ENCODE peak calls at places on chromosomes 6 and 20, in ten cellular contexts. M, H, C, Z, U, F, R, K, O and E are unnamed samples.
A peak's percentile ranks its signal among the peaks of the same experiment; 100 is the strongest.

GRCh38 chr6:3081965-3082364 is 13.7 kb downstream of the RIPK1 start:
- DNase-seq in M (no peak), H (no peak), C (no peak), Z (peak; percentile 10), U (no peak), F (no peak), R (no peak), K (peak; percentile 26), O (no peak), E (no peak)

GRCh38 chr6:80618953-80619352 is 512.5 kb downstream of the BCKDHB start:
- DNase-seq in M (no peak), H (no peak), C (no peak), Z (no peak), U (no peak), F (no peak), R (no peak), K (no peak), O (no peak), E (no peak)

GRCh38 chr20:54267510-54268003 is 59.7 kb downstream of the PFDN4 start:
- DNase-seq in M (no peak), H (no peak), C (no peak), Z (no peak), U (peak; percentile 16), F (no peak), R (no peak), K (no peak), O (no peak), E (peak; percentile 36)

GRCh38 chr6:27136978-27137814 is 110.3 kb upstream of the PRSS16 start:
- DNase-seq in M (no peak), H (no peak), C (no peak), Z (no peak), U (no peak), F (no peak), R (no peak), K (no peak), O (no peak), E (no peak)

GRCh38 chr6:35203680-35204079 is 10.1 kb upstream of the SCUBE3 start:
- DNase-seq in M (no peak), H (no peak), C (no peak), Z (no peak), U (no peak), F (no peak), R (no peak), K (no peak), O (no peak), E (no peak)

GRCh38 chr20:54219751-54220426 is 12.0 kb downstream of the PFDN4 start:
- DNase-seq in M (peak; percentile 16), H (no peak), C (no peak), Z (no peak), U (no peak), F (no peak), R (no peak), K (no peak), O (peak; percentile 56), E (no peak)

GRCh38 chr6:158793432-158793831 is 25.7 kb downstream of the EZR start:
- DNase-seq in M (peak; percentile 15), H (no peak), C (no peak), Z (no peak), U (no peak), F (no peak), R (no peak), K (no peak), O (peak; percentile 37), E (no peak)

GRCh38 chr6:73258721-73259120 is 4.3 kb downstream of the KHDC1 start:
- DNase-seq in M (no peak), H (no peak), C (no peak), Z (no peak), U (no peak), F (no peak), R (no peak), K (no peak), O (no peak), E (no peak)

GRCh38 chr6:138088307-138088744 is 18.9 kb downstream of the PERP start:
- DNase-seq in M (no peak), H (peak; percentile 69), C (no peak), Z (no peak), U (peak; percentile 28), F (no peak), R (no peak), K (peak; percentile 75), O (peak; percentile 63), E (peak; percentile 84)

DNA sequence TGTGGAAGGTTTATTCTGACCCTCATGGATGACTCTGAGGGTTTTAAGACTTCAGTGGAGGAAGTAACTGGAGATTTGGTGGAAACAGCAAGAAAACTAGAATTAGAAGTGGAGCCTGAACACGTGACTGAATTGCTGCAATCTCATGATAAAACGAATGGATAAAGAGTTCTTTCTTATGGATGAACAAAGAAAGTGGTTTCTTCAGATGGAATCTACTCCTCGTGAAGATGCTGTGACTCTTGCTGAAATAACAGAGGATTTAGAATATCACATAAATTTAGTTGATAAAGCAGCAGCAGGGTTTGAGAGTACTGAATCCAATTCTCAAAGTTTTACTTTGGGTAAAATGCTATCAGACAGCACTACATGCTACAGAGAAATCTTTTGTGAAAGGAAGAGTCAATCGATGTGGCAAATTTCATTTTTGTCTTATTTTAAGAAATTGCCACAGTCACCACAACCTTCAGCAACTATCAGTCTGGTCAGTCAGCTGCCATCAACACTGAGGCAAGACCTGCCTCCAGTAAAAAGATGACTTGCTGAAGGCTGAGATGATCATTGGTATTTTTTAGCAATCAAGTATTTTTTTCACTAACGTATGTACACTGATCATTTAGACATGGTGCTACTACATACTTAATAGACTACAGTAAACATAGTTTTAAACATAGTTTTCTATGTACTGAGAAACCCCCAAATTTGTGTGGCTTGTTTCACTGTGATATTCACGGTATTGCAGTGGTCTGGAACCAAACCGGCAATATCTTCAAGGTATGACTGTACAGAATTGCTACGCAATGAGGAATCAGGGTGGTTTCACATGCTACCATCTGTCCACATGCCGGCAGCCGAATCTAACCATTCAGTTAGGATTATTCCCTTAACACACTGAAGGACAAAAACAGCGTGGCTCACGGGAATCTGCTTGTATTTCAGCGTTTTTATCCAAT is 149.0 kb downstream of the MYB start:
- DNase-seq in M (no peak), H (no peak), C (no peak), Z (no peak), U (no peak), F (peak; percentile 60), R (no peak), K (no peak), O (no peak), E (no peak)
- TF ChIP-seq CTCF in M (no peak), H (no peak), C (no peak), Z (no peak), U (no peak), F (no peak), R (no peak), K (no peak), O (no peak), E (no peak)

GRCh38 chr6:149436647-149437046 is 36.6 kb downstream of the SUMO4 start:
- DNase-seq in M (no peak), H (no peak), C (no peak), Z (no peak), U (no peak), F (no peak), R (no peak), K (no peak), O (no peak), E (no peak)

GRCh38 chr6:149439626-149440025 is 39.6 kb downstream of the SUMO4 start:
- DNase-seq in M (no peak), H (no peak), C (no peak), Z (no peak), U (no peak), F (no peak), R (no peak), K (no peak), O (no peak), E (no peak)

GRCh38 chr6:149438855-149439254 is 38.8 kb downstream of the SUMO4 start:
- DNase-seq in M (no peak), H (no peak), C (no peak), Z (no peak), U (no peak), F (no peak), R (no peak), K (no peak), O (no peak), E (no peak)

GRCh38 chr6:149435919-149436586 is 36.0 kb downstream of the SUMO4 start:
- DNase-seq in M (no peak), H (no peak), C (no peak), Z (no peak), U (no peak), F (no peak), R (no peak), K (no peak), O (no peak), E (no peak)

GRCh38 chr6:149437212-149437611 is 37.1 kb downstream of the SUMO4 start:
- DNase-seq in M (no peak), H (no peak), C (no peak), Z (no peak), U (no peak), F (no peak), R (no peak), K (no peak), O (no peak), E (no peak)
- TF ChIP-seq CTCF in M (no peak), H (no peak), C (no peak), Z (no peak), U (no peak), F (no peak), R (no peak), K (no peak), O (no peak), E (no peak)

GRCh38 chr6:43053545-43054205 is at the start of gene CUL7:
- DNase-seq in M (peak; percentile 90), H (peak; percentile 79), C (peak; percentile 94), Z (peak; percentile 85), U (peak; percentile 90), F (peak; percentile 90), R (peak; percentile 96), K (peak; percentile 93), O (peak; percentile 95), E (peak; percentile 86)
- TF ChIP-seq CTCF in M (no peak), H (no peak), C (no peak), Z (no peak), U (no peak), F (peak; percentile 2), R (no peak), K (no peak), O (no peak), E (no peak)

GRCh38 chr6:149859938-149860337 is 4.2 kb downstream of the LRP11 start:
- DNase-seq in M (no peak), H (no peak), C (peak; percentile 44), Z (no peak), U (no peak), F (no peak), R (no peak), K (no peak), O (no peak), E (no peak)

GRCh38 chr6:149861603-149862423 is 2.3 kb downstream of the LRP11 start:
- DNase-seq in M (no peak), H (no peak), C (peak; percentile 54), Z (no peak), U (no peak), F (no peak), R (no peak), K (no peak), O (peak; percentile 25), E (no peak)

GRCh38 chr6:149859368-149859767 is 4.8 kb downstream of the LRP11 start:
- DNase-seq in M (no peak), H (no peak), C (peak; percentile 58), Z (no peak), U (no peak), F (no peak), R (no peak), K (no peak), O (peak; percentile 13), E (no peak)

GRCh38 chr6:149860513-149860833 is 3.7 kb downstream of the LRP11 start:
- DNase-seq in M (no peak), H (no peak), C (peak; percentile 84), Z (no peak), U (no peak), F (no peak), R (no peak), K (no peak), O (no peak), E (no peak)

GRCh38 chr6:149860834-149861602 is 3.1 kb downstream of the LRP11 start:
- DNase-seq in M (no peak), H (no peak), C (peak; percentile 77), Z (no peak), U (no peak), F (no peak), R (no peak), K (no peak), O (peak; percentile 62), E (no peak)
- TF ChIP-seq CTCF in M (no peak), H (peak; percentile 3), C (no peak), Z (no peak), U (no peak), F (no peak), R (no peak), K (no peak), O (no peak), E (peak; percentile 5)